ENCODE peak calls at places on chromosome 20, in four cellular contexts. S, V, F and M are unnamed samples.

GRCh38 chr20:12095224-12095623 is 177.5 kb downstream of the BTBD3 start:
- DNase-seq in S (no peak), V (no peak), F (no peak), M (no peak)

GRCh38 chr20:36644713-36645109 is 1.3 kb downstream of the SLA2 start:
- DNase-seq in S (no peak), V (no peak), F (no peak), M (no peak)

GRCh38 chr20:12414446-12415274 is 497.0 kb downstream of the BTBD3 start:
- DNase-seq in S (no peak), V (no peak), F (no peak), M (no peak)

GRCh38 chr20:137668-138131 is 4.7 kb upstream of the DEFB126 start:
- DNase-seq in S (no peak), V (no peak), F (no peak), M (no peak)

GRCh38 chr20:45343445-45343866 is 4.8 kb downstream of the SDC4 start:
- DNase-seq in S (no peak), V (peak), F (no peak), M (no peak)

GRCh38 chr20:5973971-5974370 is 23.5 kb downstream of the MCM8 start:
- DNase-seq in S (no peak), V (no peak), F (no peak), M (no peak)

GRCh38 chr20:62938105-62938888 is at the start of gene GID8:
- DNase-seq in S (no peak), V (peak), F (no peak), M (no peak)

GRCh38 chr20:36881888-36882287 is 6.0 kb downstream of the TLDC2 start:
- DNase-seq in S (no peak), V (no peak), F (no peak), M (no peak)

GRCh38 chr20:63206878-63207277 is 9.1 kb downstream of the YTHDF1 start:
- DNase-seq in S (no peak), V (no peak), F (no peak), M (no peak)

GRCh38 chr20:33013701-33014326 is 6.3 kb downstream of the BPIFB2 start:
- DNase-seq in S (no peak), V (no peak), F (no peak), M (no peak)
- TF ChIP-seq CTCF in S (no peak), V (no peak), F (no peak), M (no peak)

DNA sequence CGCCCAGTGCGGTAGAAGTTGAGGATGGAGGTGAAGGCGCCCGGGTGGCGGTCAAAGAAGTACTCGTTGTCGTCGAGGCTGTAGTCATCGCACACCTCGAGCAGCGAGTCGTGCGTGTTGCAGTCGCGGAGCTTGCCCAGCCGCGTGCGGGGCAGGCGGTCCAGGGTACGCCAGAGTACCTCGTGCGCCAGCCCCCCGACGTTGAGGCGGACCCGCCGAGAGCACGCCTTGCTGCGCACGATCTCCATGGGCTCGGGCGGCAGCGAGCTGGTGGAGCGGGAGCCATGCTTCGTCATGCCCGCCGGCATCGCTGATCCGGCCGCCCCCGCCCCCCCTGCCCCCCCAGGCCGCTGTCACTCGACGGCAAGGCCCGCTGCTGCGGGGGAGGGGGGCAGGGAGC is 295 bp downstream of the KCNB1 start:
- DNase-seq in S (no peak), V (no peak), F (no peak), M (no peak)
- H3K4me3 ChIP-seq in S (no peak), V (no peak), F (no peak), M (no peak)

GRCh38 chr20:22914291-22914690 is 120.8 kb upstream of the SSTR4 start:
- DNase-seq in S (no peak), V (no peak), F (no peak), M (no peak)

GRCh38 chr20:22908437-22908836 is 126.7 kb upstream of the SSTR4 start:
- DNase-seq in S (no peak), V (no peak), F (no peak), M (no peak)

GRCh38 chr20:22909436-22909835 is 125.7 kb upstream of the SSTR4 start:
- DNase-seq in S (no peak), V (no peak), F (no peak), M (no peak)

GRCh38 chr20:22908944-22909343 is 126.2 kb upstream of the SSTR4 start:
- DNase-seq in S (no peak), V (no peak), F (no peak), M (no peak)

DNA sequence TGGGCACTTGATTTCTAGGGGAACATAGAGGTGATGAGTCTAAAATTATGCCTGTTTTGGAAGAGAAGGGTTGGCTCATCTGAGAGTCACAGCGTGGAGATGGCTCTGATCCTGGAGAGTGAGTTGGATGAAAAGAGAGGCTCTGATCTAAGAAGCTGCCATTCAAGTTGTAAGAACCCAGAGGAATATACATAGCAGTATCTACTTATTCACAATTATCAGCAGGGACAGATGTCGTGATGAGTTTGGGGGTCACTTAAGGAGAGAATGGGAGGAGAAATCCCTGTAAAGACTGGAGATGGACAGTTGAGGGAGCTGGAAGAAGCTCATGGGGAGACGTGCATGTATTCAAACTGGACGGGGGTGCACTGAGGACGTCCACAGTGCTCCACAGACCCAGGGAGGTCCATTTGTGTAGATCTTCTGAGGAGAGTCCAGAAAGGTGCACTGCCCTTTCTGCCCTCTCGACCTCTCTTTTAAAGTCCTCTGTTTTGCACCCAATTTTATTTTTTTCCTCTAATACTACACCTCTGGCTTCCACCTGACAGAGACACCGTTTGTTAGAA is 124.7 kb upstream of the SSTR4 start:
- DNase-seq in S (no peak), V (no peak), F (no peak), M (no peak)
- TF ChIP-seq CTCF in S (no peak), V (no peak), F (no peak), M (no peak)

GRCh38 chr20:47740225-47741184 is 44.8 kb downstream of the SULF2 start:
- DNase-seq in S (no peak), V (peak), F (no peak), M (no peak)
- H3K4me3 ChIP-seq in S (no peak), V (no peak), F (no peak), M (no peak)

GRCh38 chr20:9609892-9610502 is 95.6 kb downstream of the LAMP5 start:
- DNase-seq in S (peak), V (no peak), F (peak), M (peak)
- TF ChIP-seq CTCF in S (peak), V (peak), F (peak), M (peak)

GRCh38 chr20:59147197-59147596 is 16.4 kb upstream of the ZNF831 start:
- DNase-seq in S (no peak), V (no peak), F (no peak), M (no peak)
- H3K4me3 ChIP-seq in S (no peak), V (no peak), F (no peak), M (no peak)

DNA sequence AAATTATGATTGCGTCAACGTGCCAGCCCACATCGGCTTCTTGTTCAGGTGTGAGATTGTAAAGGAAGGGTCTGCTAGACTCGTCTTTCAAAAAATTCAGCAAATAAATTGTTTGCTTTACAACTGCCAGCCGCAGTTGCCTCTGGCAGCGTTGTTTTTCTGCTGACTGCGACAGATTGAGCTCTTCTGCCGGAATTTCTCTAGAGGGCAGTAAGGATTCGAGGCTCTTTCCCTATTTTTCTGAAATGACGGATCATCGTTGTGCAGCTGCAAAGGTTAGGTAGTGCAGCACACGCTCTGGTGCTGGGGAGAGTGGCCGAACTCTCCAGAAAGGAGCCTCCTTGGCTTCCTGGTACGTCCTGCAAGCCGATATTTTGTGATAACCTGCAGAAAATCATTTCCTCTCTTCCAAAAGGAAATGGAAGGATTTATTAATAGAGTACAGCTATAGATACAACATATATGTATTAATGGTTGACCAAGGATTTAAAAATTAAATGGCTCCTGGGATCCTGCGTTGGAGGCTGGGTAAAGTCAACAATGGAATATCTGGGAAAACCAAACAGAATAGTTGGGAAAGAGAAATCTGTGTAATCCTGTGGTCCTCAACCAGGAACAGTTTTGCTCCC is 121.9 kb upstream of the ZFP64 start:
- DNase-seq in S (no peak), V (no peak), F (peak), M (no peak)
- TF ChIP-seq CTCF in S (no peak), V (no peak), F (peak), M (peak)